ENCODE peak calls at places on chromosomes 6 and 20, in five cellular contexts. Z is left ventricle myocardium inferior, J is ovary, C is mammary epithelial cell, B is uterus. N is an unnamed sample. For H3K9me3 and H3K4me1, the result is how much of the 10 kb centered on the place peaks cover.

GRCh38 chr6:148134566-148134965 is 208.1 kb upstream of the SASH1 start:
- DNase-seq in B (no peak), Z (no peak), C (no peak), J (no peak), N (no peak)

GRCh38 chr6:101397199-101397598 is 3.7 kb downstream of the GRIK2 start:
- DNase-seq in Z (no peak), C (no peak), B (no peak), J (no peak), N (no peak)

GRCh38 chr6:150491131-150491795 is 108.4 kb upstream of the PLEKHG1 start:
- DNase-seq in B (no peak), Z (no peak), J (no peak), C (peak), N (no peak)

GRCh38 chr6:43923376-43924221 is 153.6 kb downstream of the VEGFA start:
- DNase-seq in B (no peak), Z (no peak), C (peak), J (no peak), N (peak)

GRCh38 chr6:74671558-74672025 is 534.3 kb downstream of the COL12A1 start:
- DNase-seq in Z (no peak), J (no peak), B (no peak), C (peak), N (no peak)

GRCh38 chr20:24762791-24763350 is 186.2 kb upstream of the CST7 start:
- DNase-seq in B (no peak), J (no peak), Z (no peak), C (no peak), N (no peak)

GRCh38 chr6:49787176-49787575 is at the start of gene PGK2:
- DNase-seq in B (no peak), J (no peak), Z (no peak), C (no peak), N (no peak)

GRCh38 chr6:43845646-43846045 is 75.6 kb downstream of the VEGFA start:
- DNase-seq in B (no peak), Z (no peak), J (no peak), C (peak), N (no peak)

GRCh38 chr6:11092654-11093053 is 980 bp upstream of the SMIM13 start:
- DNase-seq in Z (no peak), C (no peak), B (no peak), J (no peak), N (no peak)
- H3K27ac ChIP-seq in Z (peak), C (peak), B (peak), J (no peak), N (peak)

DNA sequence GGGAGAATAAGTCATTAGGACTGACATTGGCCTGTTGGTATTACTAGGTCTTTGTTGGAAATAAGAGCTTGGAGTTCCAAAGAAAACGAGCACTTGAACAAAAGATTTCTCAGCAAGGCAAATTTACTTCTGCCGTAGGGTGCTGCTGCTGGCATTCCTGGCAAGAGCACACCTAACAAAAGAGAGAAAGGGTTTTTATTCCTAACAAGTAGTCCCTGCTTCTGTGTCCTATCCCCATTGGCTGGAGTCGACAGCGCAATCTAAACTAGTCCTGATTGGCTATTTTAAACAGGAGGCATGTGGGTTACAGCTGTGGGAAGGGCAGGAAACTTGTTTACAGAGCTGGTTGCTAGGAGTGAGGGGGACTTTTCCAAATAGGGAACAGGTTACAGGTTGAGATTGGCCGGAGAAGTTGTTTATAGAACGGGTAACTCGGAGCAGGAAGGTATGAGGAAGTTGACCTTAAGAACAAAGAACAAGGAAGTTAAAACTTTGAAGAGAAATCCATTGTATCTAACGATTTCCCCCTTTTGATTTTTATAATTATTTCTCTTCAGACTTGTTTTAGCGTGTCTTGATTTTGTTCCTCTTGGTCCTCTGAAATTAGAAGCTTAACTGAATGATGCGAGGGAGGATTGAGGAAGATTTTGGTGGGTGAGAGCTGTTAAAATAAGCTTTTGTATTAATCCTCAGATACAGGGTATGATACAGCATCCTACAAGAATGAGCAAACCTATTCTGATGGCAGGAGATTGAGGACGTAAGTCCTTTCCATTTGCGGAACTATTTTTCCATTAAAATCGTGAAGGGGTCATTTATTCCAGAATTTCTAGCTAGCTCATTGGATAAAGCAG is 3.4 kb upstream of the ZNFX1 start:
- DNase-seq in Z (no peak), J (no peak), B (no peak), C (no peak), N (no peak)
- H3K9me3 ChIP-seq in Z (half or more), J (under half), B (under half), C (under half), N (under half)

GRCh38 chr20:11271920-11272594 is 598.3 kb upstream of the JAG1 start:
- DNase-seq in C (no peak), J (no peak), B (no peak), Z (no peak), N (no peak)
- H3K4me1 ChIP-seq in C (under half), J (under half), B (under half), Z (under half), N (under half)

GRCh38 chr20:60062431-60063336 is 104.5 kb downstream of the CDH26 start:
- DNase-seq in B (peak), J (peak), C (no peak), Z (no peak), N (no peak)
- H3K27ac ChIP-seq in B (peak), J (no peak), C (no peak), Z (peak), N (peak)

GRCh38 chr6:54286141-54286540 is 22.1 kb upstream of the TINAG start:
- DNase-seq in C (peak), J (no peak), B (no peak), Z (no peak), N (no peak)
- H3K9me3 ChIP-seq in C (under half), J (under half), B (under half), Z (under half), N (under half)

GRCh38 chr20:47356220-47356525 is 326 bp downstream of the ZMYND8 start:
- DNase-seq in C (no peak), B (no peak), J (no peak), Z (no peak), N (no peak)
- H3K4me1 ChIP-seq in C (half or more), B (under half), J (half or more), Z (half or more), N (half or more)

DNA sequence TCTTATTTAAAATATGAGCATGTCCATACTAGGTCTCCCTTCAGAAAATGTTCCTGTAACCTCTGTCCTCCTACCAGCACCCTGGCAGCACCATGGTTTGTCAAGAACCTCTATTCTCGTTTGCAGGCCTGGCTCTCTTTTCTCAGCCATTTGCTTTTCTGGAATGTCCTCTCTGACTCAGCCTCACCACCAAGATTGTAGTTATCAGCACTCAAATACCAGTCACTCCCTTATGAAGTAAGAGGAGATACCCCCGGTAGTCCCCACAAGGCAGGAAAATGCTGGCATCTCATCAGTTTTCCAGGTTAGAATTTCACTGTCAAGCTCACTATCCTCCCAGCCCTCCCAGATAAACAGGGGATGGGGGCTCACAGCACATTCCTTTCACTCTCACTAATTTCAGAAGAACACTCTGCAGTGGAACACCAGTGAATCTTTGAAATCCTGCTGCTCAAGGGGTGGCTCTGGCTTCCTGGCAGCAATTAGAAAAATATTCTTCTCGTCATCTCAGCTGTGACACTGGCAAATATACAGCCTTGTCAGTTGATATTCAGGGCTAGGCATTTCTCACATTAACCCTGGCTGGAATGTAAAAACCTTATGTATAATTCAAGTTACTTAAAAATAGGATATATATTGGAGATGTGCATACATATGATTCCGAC is 129.2 kb downstream of the TBX18 start:
- DNase-seq in J (no peak), B (no peak), C (peak), Z (no peak), N (no peak)
- H3K27ac ChIP-seq in J (no peak), B (no peak), C (no peak), Z (no peak), N (no peak)

GRCh38 chr6:23330632-23331031 is 761.3 kb downstream of the HDGFL1 start:
- DNase-seq in J (no peak), C (no peak), B (no peak), Z (no peak), N (no peak)
- H3K9me3 ChIP-seq in J (under half), C (under half), B (under half), Z (under half), N (under half)

N was measured in upper lobe of right lung.